ENCODE peak calls at places on chromosomes 12 and 14, in seven cellular contexts. V is AG04449, H is lower leg skin, U is tibial artery, Q is Peyer's patch, N is transverse colon, S is GM10248. B is an unnamed sample.
A peak's percentile ranks its signal among the peaks of the same experiment; 100 is the strongest.

GRCh38 chr14:49972840-49973239 is 80.0 kb downstream of the ARF6 start:
- DNase-seq in V (no peak), H (peak; percentile 85), U (peak; percentile 56), Q (no peak), N (peak; percentile 74), S (no peak), B (no peak)

GRCh38 chr12:44716681-44717080 is 159.4 kb downstream of the NELL2 start:
- DNase-seq in V (no peak), H (no peak), U (no peak), Q (no peak), N (no peak), S (no peak), B (no peak)

GRCh38 chr12:132827763-132828703 is 636 bp downstream of the GOLGA3 start:
- DNase-seq in V (peak; percentile 29), H (peak; percentile 88), U (peak; percentile 25), Q (no peak), N (peak; percentile 77), S (peak; percentile 57), B (no peak)

GRCh38 chr12:40103043-40103442 is 2.8 kb downstream of the SLC2A13 start:
- DNase-seq in V (no peak), H (no peak), U (no peak), Q (no peak), N (no peak), S (no peak), B (no peak)

GRCh38 chr14:33239465-33239864 is 300.8 kb downstream of the NPAS3 start:
- DNase-seq in V (no peak), H (no peak), U (no peak), Q (no peak), N (no peak), S (no peak), B (no peak)

GRCh38 chr14:104871145-104871655 is 6.1 kb downstream of the CEP170B start:
- DNase-seq in V (no peak), H (no peak), U (no peak), Q (no peak), N (no peak), S (no peak), B (no peak)

GRCh38 chr12:14665354-14666348 is 30.7 kb downstream of the GUCY2C start:
- DNase-seq in V (no peak), H (no peak), U (no peak), Q (no peak), N (no peak), S (no peak), B (no peak)

GRCh38 chr12:93461503-93461902 is 5.8 kb upstream of the MRPL42 start:
- DNase-seq in V (no peak), H (no peak), U (no peak), Q (no peak), N (no peak), S (no peak), B (no peak)

GRCh38 chr12:75953312-75953906 is 78.2 kb downstream of the PHLDA1 start:
- DNase-seq in V (peak; percentile 65), H (no peak), U (no peak), Q (no peak), N (no peak), S (no peak), B (no peak)

GRCh38 chr14:68468437-68469207 is 324.2 kb downstream of the ZFP36L1 start:
- DNase-seq in V (no peak), H (no peak), U (no peak), Q (no peak), N (no peak), S (no peak), B (no peak)

GRCh38 chr12:49121047-49121696 is 10.0 kb downstream of the TUBA1B start:
- DNase-seq in V (no peak), H (no peak), U (peak; percentile 39), Q (no peak), N (peak; percentile 58), S (peak; percentile 23), B (no peak)

GRCh38 chr12:51915003-51915625 is 7.8 kb downstream of the ACVRL1 start:
- DNase-seq in V (no peak), H (peak; percentile 84), U (no peak), Q (no peak), N (no peak), S (no peak), B (no peak)

GRCh38 chr12:110765144-110765543 is 22.5 kb upstream of the PPP1CC start:
- DNase-seq in V (no peak), H (no peak), U (no peak), Q (no peak), N (peak; percentile 32), S (no peak), B (no peak)

GRCh38 chr14:67557118-67557517 is 24.0 kb downstream of the PLEKHH1 start:
- DNase-seq in V (no peak), H (no peak), U (no peak), Q (no peak), N (no peak), S (no peak), B (no peak)

GRCh38 chr12:46524778-46525177 is 152.2 kb upstream of the SLC38A2 start:
- DNase-seq in V (no peak), H (peak; percentile 92), U (peak; percentile 65), Q (peak; percentile 29), N (peak; percentile 75), S (no peak), B (peak; percentile 32)

GRCh38 chr12:132922676-132923075 is 33.4 kb downstream of the ZNF605 start:
- DNase-seq in V (no peak), H (no peak), U (no peak), Q (no peak), N (no peak), S (no peak), B (no peak)

DNA sequence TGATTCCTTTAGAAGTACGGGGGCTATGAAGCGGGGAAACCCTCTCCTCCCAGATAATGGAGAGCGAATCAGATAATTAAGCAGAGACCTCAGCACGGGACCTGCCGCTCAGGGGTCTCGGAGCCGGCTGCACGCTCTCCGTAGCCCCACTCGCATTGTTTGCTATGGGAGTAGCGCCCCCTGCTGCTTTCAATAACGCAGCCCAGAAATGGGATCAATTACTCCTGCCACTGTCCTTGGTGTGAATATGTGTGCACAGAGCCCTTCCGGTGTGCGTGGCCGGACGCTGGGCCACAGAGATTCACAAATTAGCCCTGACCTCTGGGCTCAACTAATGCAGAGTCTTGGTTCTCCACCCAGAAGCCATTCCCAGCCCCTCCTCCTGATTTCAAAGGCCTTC is 76.4 kb upstream of the TMEM132C start:
- DNase-seq in V (no peak), H (no peak), U (no peak), Q (no peak), N (no peak), S (no peak), B (no peak)
- TF ChIP-seq CTCF in V (no peak), H (no peak), U (no peak), Q (no peak), N (no peak), S (no peak), B (no peak)

GRCh38 chr12:28536088-28536487 is 345.8 kb downstream of the CCDC91 start:
- DNase-seq in V (peak; percentile 33), H (no peak), U (no peak), Q (no peak), N (no peak), S (no peak), B (no peak)
- TF ChIP-seq CTCF in V (no peak), H (no peak), U (no peak), Q (no peak), N (no peak), S (no peak), B (no peak)

DNA sequence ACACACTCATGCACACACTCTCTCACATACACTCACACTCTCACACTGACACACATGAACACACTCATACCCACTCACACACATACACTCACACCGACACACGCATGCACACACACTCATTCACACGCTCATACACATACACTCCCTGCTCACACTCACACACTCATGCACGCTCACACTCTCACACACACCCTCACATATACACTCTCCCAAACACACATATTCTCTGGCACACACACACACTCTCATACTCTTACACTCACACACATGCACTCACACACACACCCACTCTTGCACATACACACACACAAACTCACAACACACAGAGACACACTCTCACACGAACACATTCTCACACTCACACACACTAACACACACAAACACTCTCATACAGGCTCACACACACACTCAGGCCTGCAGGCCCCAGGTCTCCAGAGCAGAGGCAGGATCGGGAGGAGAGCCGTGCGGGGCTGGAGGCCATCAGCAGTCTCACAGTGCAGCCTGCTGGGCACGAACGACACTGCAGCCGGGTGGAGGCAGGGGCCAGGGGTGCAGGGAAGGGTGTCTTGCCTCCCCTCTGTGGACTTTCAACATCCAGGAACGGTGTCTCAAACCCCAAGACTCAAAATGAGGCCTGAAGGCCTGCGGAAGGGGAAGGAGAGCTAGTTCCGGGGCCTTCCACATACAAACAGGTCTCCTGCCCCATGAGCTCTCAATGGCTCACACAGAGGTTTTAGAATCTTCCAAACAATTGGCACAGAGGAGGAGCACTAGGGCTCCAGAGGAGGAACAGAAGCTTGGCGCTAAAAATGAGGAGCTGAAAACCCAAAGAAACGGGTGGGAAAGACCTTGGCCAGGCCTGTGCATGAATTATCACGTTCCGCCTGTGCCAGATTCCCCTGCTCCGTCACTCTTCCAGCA is 148.6 kb downstream of the ANO2 start:
- DNase-seq in V (no peak), H (no peak), U (no peak), Q (no peak), N (peak; percentile 53), S (peak; percentile 30), B (no peak)
- TF ChIP-seq CTCF in V (peak; percentile 90), H (no peak), U (peak; percentile 64), Q (peak; percentile 89), N (peak; percentile 75), S (peak; percentile 31), B (no peak)

DNA sequence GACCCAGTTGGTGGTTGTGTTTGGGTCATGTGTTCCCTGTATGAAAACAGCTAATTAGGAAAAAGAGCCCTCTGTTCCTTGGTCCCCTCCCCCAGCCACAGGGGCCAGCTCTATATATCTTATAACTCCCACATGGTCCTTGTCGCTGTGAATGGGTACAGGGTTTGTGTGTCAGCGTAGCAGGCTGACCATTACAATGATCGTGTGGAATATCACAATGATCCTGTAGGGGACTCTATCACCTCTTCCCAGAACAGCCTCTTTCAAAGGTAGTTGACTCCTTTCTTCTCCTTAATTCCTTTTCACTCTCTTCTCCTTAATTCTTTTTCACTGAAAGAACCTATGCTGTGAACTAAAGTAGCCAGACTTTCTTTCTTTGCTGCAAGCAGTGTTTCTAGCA is 51.6 kb upstream of the RIC8B start:
- DNase-seq in V (no peak), H (peak; percentile 10), U (no peak), Q (no peak), N (no peak), S (no peak), B (no peak)
- TF ChIP-seq CTCF in V (no peak), H (no peak), U (no peak), Q (no peak), N (no peak), S (no peak), B (no peak)

B was measured in omental fat pad.